ENCODE peak calls at places on chromosome 14, in six cellular contexts. C is body of pancreas, K is sigmoid colon, I is transverse colon, W is Peyer's patch, N is ovary. R is an unnamed sample. For H3K27me3, the result is how much of the 10 kb centered on the place peaks cover.

GRCh38 chr14:32925439-32925838 is 13.2 kb upstream of the NPAS3 start:
- DNase-seq in N (no peak), W (no peak), I (no peak), C (no peak), K (no peak), R (no peak)

GRCh38 chr14:104603623-104604401 is 760 bp downstream of the TMEM179 start:
- DNase-seq in W (no peak), N (no peak), C (no peak), K (peak), I (no peak), R (no peak)

GRCh38 chr14:105249175-105250007 is 1.1 kb downstream of the BTBD6 start:
- DNase-seq in K (no peak), N (no peak), I (peak), C (no peak), W (no peak), R (no peak)

GRCh38 chr14:53948181-53948884 is 8.3 kb downstream of the BMP4 start:
- DNase-seq in W (no peak), C (no peak), N (no peak), K (no peak), I (no peak), R (no peak)

GRCh38 chr14:29030121-29030520 is 263.5 kb downstream of the FOXG1 start:
- DNase-seq in C (no peak), K (no peak), I (no peak), N (no peak), W (no peak), R (no peak)

GRCh38 chr14:104721704-104722431 is 2.2 kb upstream of the ADSS1 start:
- DNase-seq in I (no peak), N (no peak), C (no peak), W (no peak), K (no peak), R (no peak)

GRCh38 chr14:105064721-105065143 is 498 bp downstream of the GPR132 start:
- DNase-seq in I (peak), W (peak), C (no peak), N (no peak), K (peak), R (no peak)

GRCh38 chr14:54920052-54920451 is 17.4 kb upstream of the GCH1 start:
- DNase-seq in C (no peak), N (no peak), I (no peak), K (no peak), W (no peak), R (no peak)

GRCh38 chr14:42548349-42548748 is 941.7 kb downstream of the LRFN5 start:
- DNase-seq in W (no peak), N (no peak), K (no peak), C (no peak), I (no peak), R (no peak)

GRCh38 chr14:33669111-33669510 is 281.8 kb downstream of the EGLN3 start:
- DNase-seq in W (no peak), I (no peak), C (no peak), K (no peak), N (no peak), R (no peak)

GRCh38 chr14:22039938-22040780 is 366.5 kb upstream of the OR4E1 start:
- DNase-seq in W (peak), K (no peak), N (no peak), I (no peak), C (peak), R (no peak)

GRCh38 chr14:21467620-21468019 is 9.1 kb downstream of the RAB2B start:
- DNase-seq in I (no peak), K (no peak), N (no peak), W (no peak), C (no peak), R (no peak)

GRCh38 chr14:95886366-95886765 is 9.7 kb downstream of the TUNAR start:
- DNase-seq in K (no peak), C (peak), W (no peak), N (no peak), I (no peak), R (no peak)

GRCh38 chr14:32536175-32536574 is 207.1 kb downstream of the AKAP6 start:
- DNase-seq in I (no peak), K (no peak), W (no peak), N (no peak), C (no peak), R (no peak)

GRCh38 chr14:101474563-101475467 is 86.5 kb upstream of the DIO3 start:
- DNase-seq in W (peak), I (no peak), C (no peak), N (peak), K (peak), R (no peak)
- TF ChIP-seq POLR2A in W (no peak), I (no peak), C (no peak), N (no peak), K (no peak), R (no peak)

GRCh38 chr14:101914083-101914482 is 50.3 kb upstream of the DYNC1H1 start:
- DNase-seq in N (no peak), I (no peak), C (no peak), K (no peak), W (no peak), R (no peak)

GRCh38 chr14:101917413-101918124 is 46.8 kb upstream of the DYNC1H1 start:
- DNase-seq in N (no peak), W (no peak), C (no peak), K (no peak), I (no peak), R (no peak)

GRCh38 chr14:101918125-101918989 is 46.0 kb upstream of the DYNC1H1 start:
- DNase-seq in K (no peak), I (no peak), N (no peak), W (no peak), C (no peak), R (no peak)

GRCh38 chr14:101915871-101916815 is 48.2 kb upstream of the DYNC1H1 start:
- DNase-seq in I (no peak), N (no peak), K (no peak), W (no peak), C (no peak), R (no peak)

GRCh38 chr14:101916816-101917412 is 47.5 kb upstream of the DYNC1H1 start:
- DNase-seq in I (no peak), W (no peak), C (no peak), N (no peak), K (no peak), R (no peak)
- H3K27me3 ChIP-seq in I (under half), W (under half), C (under half), N (under half), K (under half), R (under half)

GRCh38 chr14:61179061-61179675 is 102.0 kb downstream of the TMEM30B start:
- DNase-seq in W (no peak), C (no peak), K (no peak), N (no peak), I (no peak), R (no peak)
- TF ChIP-seq POLR2A in W (no peak), C (no peak), K (no peak), N (no peak), I (no peak), R (no peak)

DNA sequence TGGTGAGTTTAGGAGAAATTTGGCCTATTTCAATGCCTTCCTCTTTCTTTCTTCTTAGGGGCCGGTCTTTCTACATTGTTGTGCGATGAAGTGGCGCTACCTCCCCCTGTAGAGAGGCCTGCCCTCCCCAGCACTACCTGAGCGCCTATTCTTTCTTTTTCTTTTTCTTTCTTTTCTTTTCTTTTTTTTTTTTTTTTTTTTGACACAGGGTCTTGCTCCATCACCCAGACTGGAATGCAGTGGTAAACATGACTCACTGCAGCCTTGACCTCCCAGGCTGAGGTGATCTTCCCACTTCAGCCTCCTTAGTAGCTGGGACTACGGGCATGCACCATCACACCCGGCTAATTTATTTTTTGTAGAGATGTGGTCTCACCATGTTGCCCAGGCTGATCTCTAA is 136.1 kb upstream of the MAX start:
- DNase-seq in I (no peak), W (no peak), C (no peak), N (no peak), K (no peak), R (no peak)
- H3K27me3 ChIP-seq in I (under half), W (under half), C (under half), N (under half), K (under half), R (under half)